ENCODE peak calls at places on chromosomes 16 and 17, in five cellular contexts. Q is choroid plexus epithelial cell, Z is mammary epithelial cell, B is GM12865, J is right lobe of liver. D is an unnamed sample.

GRCh38 chr17:63364387-63364786 is 81.7 kb downstream of the CYB561 start:
- DNase-seq in Q (peak; percentile 67), Z (no peak), B (no peak), J (no peak), D (no peak)

GRCh38 chr16:4176794-4177438 is 60.7 kb upstream of the ADCY9 start:
- DNase-seq in Q (peak; percentile 58), Z (peak; percentile 66), B (peak; percentile 59), J (no peak), D (no peak)

GRCh38 chr17:4332296-4332970 is 34.0 kb downstream of the UBE2G1 start:
- DNase-seq in Q (no peak), Z (peak; percentile 42), B (no peak), J (no peak), D (no peak)

GRCh38 chr16:57508084-57508425 is 21.8 kb upstream of the DOK4 start:
- DNase-seq in Q (no peak), Z (no peak), B (no peak), J (no peak), D (no peak)

GRCh38 chr17:50139950-50140885 is 10.3 kb upstream of the SAMD14 start:
- DNase-seq in Q (peak; percentile 88), Z (peak; percentile 57), B (peak; percentile 81), J (peak; percentile 81), D (peak; percentile 64)

GRCh38 chr17:41002814-41003213 is 3.1 kb upstream of the KRTAP3-2 start:
- DNase-seq in Q (peak; percentile 28), Z (peak; percentile 67), B (no peak), J (no peak), D (no peak)

GRCh38 chr16:3645504-3646347 is 8.8 kb upstream of the DNASE1 start:
- DNase-seq in Q (peak; percentile 92), Z (no peak), B (no peak), J (peak; percentile 35), D (no peak)

GRCh38 chr17:68679882-68680281 is 78.7 kb upstream of the FAM20A start:
- DNase-seq in Q (no peak), Z (no peak), B (no peak), J (no peak), D (no peak)

GRCh38 chr16:75244225-75244792 is 7.1 kb downstream of the BCAR1 start:
- DNase-seq in Q (peak; percentile 54), Z (no peak), B (no peak), J (no peak), D (no peak)

GRCh38 chr16:23080747-23081146 is 68.5 kb downstream of the USP31 start:
- DNase-seq in Q (no peak), Z (no peak), B (no peak), J (no peak), D (no peak)

GRCh38 chr16:81654346-81654745 is 124.7 kb upstream of the PLCG2 start:
- DNase-seq in Q (no peak), Z (no peak), B (no peak), J (no peak), D (no peak)

GRCh38 chr16:85395913-85396878 is 216.9 kb upstream of the GSE1 start:
- DNase-seq in Q (peak; percentile 66), Z (peak; percentile 71), B (no peak), J (peak; percentile 41), D (no peak)

GRCh38 chr17:78716814-78717393 is 65.2 kb downstream of the CYTH1 start:
- DNase-seq in Q (peak; percentile 39), Z (peak; percentile 80), B (peak; percentile 82), J (peak; percentile 95), D (no peak)

GRCh38 chr16:47467501-47467900 is 6.4 kb downstream of the PHKB start:
- DNase-seq in Q (no peak), Z (no peak), B (no peak), J (no peak), D (no peak)

GRCh38 chr17:35345926-35346771 is 27.3 kb downstream of the SLFN11 start:
- DNase-seq in Q (peak; percentile 38), Z (peak; percentile 1), B (no peak), J (peak; percentile 75), D (no peak)

GRCh38 chr17:8670486-8670885 is 40.0 kb upstream of the MYH10 start:
- DNase-seq in Q (no peak), Z (no peak), B (no peak), J (no peak), D (no peak)

GRCh38 chr17:44909681-44910144 is 5.6 kb downstream of the GFAP start:
- DNase-seq in Q (peak; percentile 56), Z (peak; percentile 83), B (no peak), J (no peak), D (no peak)

GRCh38 chr16:77918792-77919707 is 103.3 kb upstream of the CLEC3A start:
- DNase-seq in Q (peak; percentile 36), Z (no peak), B (no peak), J (no peak), D (no peak)

GRCh38 chr16:29821663-29822115 is 1.4 kb downstream of the MVP start:
- DNase-seq in Q (peak; percentile 86), Z (peak; percentile 68), B (no peak), J (no peak), D (no peak)
- H3K4me3 ChIP-seq in Q (peak overlapping the region; percentile 72), Z (peak overlapping the region; percentile 71), B (peak overlapping the region; percentile 85), J (peak overlapping the region; percentile 79), D (peak overlapping the region; percentile 88)

GRCh38 chr16:971582-971905 is 760 bp upstream of the LMF1 start:
- DNase-seq in Q (no peak), Z (no peak), B (no peak), J (no peak), D (no peak)
- H3K4me3 ChIP-seq in Q (no peak overlapping the region), Z (no peak overlapping the region), B (no peak overlapping the region), J (no peak overlapping the region), D (no peak overlapping the region)

DNA sequence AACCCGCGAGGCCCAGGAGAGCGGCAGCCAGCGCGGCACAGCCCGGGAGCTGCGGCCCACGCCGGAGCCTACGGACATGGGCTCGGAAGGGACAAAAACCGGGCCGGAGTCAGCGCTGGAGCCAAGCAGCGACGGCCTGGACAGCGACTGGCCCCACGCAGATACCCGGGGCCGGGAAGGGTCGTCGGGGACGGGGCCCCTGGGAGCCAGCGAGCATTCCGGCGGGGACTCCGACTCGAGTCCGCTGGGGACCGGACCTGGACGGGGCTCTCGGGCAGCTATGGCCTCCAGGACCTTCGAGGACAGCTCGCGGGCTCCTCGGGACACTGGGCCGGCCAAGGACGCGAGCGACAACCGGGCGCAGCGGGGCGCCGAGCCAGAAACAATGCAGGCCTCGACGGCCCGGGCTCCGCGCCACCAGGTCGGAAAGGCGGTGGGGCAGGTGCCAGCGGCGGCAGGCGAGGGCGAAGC is 981 bp downstream of the MYO15B start:
- DNase-seq in Q (peak; percentile 8), Z (no peak), B (peak; percentile 13), J (peak; percentile 82), D (no peak)
- H3K4me3 ChIP-seq in Q (peak overlapping the region; percentile 42), Z (peak overlapping the region; percentile 46), B (peak overlapping the region; percentile 38), J (peak overlapping the region; percentile 62), D (no peak overlapping the region)

GRCh38 chr16:68272501-68273209 is 8.3 kb downstream of the SLC7A6 start:
- DNase-seq in Q (no peak), Z (no peak), B (peak; percentile 39), J (no peak), D (no peak)
- H3K4me3 ChIP-seq in Q (no peak overlapping the region), Z (no peak overlapping the region), B (no peak overlapping the region), J (no peak overlapping the region), D (no peak overlapping the region)

DNA sequence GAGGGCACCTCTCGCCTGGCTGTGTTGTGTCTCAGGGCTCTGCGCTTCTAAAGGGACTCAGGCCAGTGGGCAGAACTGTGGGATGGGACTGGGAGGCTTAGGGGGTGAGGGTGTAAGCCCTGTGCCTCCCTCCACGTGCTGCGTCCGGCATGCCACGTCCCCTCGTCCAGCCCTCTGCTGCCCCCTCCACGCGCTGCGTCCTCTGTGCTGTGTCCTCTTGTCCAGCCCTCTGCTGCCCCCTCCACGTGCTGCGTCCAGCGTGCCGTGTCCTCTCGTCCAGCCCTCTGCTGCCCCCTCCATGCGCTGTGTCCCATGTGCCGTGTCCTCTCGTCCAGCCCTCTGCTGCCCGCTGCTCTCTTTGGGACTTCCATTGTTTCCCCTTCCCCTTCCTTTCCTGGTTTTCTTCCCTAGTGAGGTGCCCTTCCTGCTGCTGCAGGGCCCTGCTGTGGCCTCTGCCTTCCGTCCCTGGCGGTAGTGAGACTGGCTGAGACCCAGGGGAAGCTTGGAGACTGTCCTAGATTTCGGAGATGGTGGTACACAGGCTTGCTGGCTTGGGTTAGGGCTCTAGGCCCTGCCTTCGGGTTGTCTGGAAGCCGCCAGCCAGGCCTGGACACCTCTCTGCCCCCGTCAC is 6.4 kb upstream of the ZNF750 start:
- DNase-seq in Q (no peak), Z (no peak), B (no peak), J (no peak), D (no peak)
- H3K4me3 ChIP-seq in Q (peak overlapping the region; percentile 63), Z (no peak overlapping the region), B (no peak overlapping the region), J (peak overlapping the region; percentile 29), D (no peak overlapping the region)

GRCh38 chr16:89761304-89761922 is 40.1 kb downstream of the ZNF276 start:
- DNase-seq in Q (no peak), Z (no peak), B (no peak), J (no peak), D (no peak)

GRCh38 chr16:89759742-89760366 is 38.5 kb downstream of the ZNF276 start:
- DNase-seq in Q (no peak), Z (no peak), B (no peak), J (no peak), D (no peak)

GRCh38 chr16:89765292-89765810 is 44.0 kb downstream of the ZNF276 start:
- DNase-seq in Q (no peak), Z (no peak), B (no peak), J (no peak), D (no peak)

GRCh38 chr16:89770367-89770766 is 46.1 kb downstream of the FANCA start:
- DNase-seq in Q (no peak), Z (no peak), B (no peak), J (no peak), D (no peak)

DNA sequence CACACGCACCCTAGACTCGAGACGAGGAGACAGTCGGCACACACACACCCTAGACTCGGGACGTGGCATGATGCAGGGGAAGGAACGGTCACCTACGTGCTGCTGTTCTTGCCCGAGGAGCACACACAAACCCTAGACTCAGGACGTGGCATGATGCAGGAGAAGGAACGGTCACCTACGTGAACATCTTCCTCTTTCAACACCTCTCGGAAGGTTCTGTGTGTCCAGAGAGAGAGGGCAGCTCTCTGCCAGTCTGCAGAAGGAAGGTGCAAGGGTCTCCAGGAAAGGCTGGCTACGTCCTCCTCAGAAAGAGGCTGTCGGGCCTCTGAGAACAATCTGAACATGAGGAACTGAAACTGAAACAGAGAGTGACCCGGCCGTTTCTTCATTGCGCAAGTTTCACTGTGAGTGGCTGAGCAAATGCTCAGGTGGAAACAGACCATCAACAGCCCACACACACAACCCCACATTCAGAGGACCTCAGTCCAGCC is 43.4 kb downstream of the ZNF276 start:
- DNase-seq in Q (peak; percentile 73), Z (no peak), B (peak; percentile 94), J (peak; percentile 83), D (peak; percentile 74)
- H3K4me3 ChIP-seq in Q (no peak overlapping the region), Z (no peak overlapping the region), B (peak overlapping the region; percentile 59), J (peak overlapping the region; percentile 51), D (peak overlapping the region; percentile 36)